ENCODE peak calls at places on chromosomes 11 and 22, in six cellular contexts. X is activated CD4-positive, CD25-positive, alpha-beta regulatory T cell; Z is kidney tubule cell; S is AG10803; E is omental fat pad; P is activated CD8-positive, alpha-beta memory T cell treated with anti-CD3 and anti-CD28 coated beads, Interleukin-2, amount 50 U/mL, for 48 hours. H is an unnamed sample.

GRCh38 chr11:14972581-14973490 is 685 bp upstream of the CALCA start:
- DNase-seq in X (no peak), P (peak; percentile 55), E (no peak), S (no peak), Z (no peak), H (no peak)

GRCh38 chr11:82085493-82085892 is 648.2 kb downstream of the FAM181B start:
- DNase-seq in S (no peak), E (no peak), Z (no peak), X (no peak), P (no peak), H (no peak)

GRCh38 chr11:127624455-127624854 is 623.9 kb upstream of the KIRREL3 start:
- DNase-seq in Z (peak; percentile 37), X (no peak), P (no peak), E (no peak), S (no peak), H (no peak)

GRCh38 chr11:1392111-1392510 is 2.4 kb downstream of the BRSK2 start:
- DNase-seq in P (no peak), Z (no peak), S (no peak), X (no peak), E (no peak), H (no peak)

GRCh38 chr11:18765554-18765953 is 26.0 kb downstream of the PTPN5 start:
- DNase-seq in S (no peak), E (no peak), Z (peak; percentile 3), X (no peak), P (no peak), H (no peak)

GRCh38 chr11:94036096-94036495 is 14.9 kb downstream of the HEPHL1 start:
- DNase-seq in Z (no peak), X (no peak), E (no peak), P (no peak), S (no peak), H (no peak)

GRCh38 chr11:70168405-70168754 is 34.7 kb upstream of the FADD start:
- DNase-seq in P (no peak), S (no peak), E (no peak), X (no peak), Z (no peak), H (no peak)

GRCh38 chr11:67484847-67485311 is 2.1 kb downstream of the AIP start:
- DNase-seq in P (peak; percentile 86), S (no peak), Z (no peak), X (no peak), E (no peak), H (no peak)

GRCh38 chr22:19767427-19768380 is 7.1 kb downstream of the TBX1 start:
- DNase-seq in Z (peak; percentile 10), X (no peak), S (no peak), P (no peak), E (no peak), H (no peak)

GRCh38 chr11:12432507-12432906 is 55.1 kb downstream of the PARVA start:
- DNase-seq in X (no peak), E (no peak), S (no peak), P (no peak), Z (no peak), H (no peak)

GRCh38 chr22:39236321-39237275 is 8.2 kb downstream of the PDGFB start:
- DNase-seq in S (no peak), P (peak; percentile 70), Z (no peak), X (no peak), E (no peak), H (peak; percentile 40)

GRCh38 chr11:70908223-70908622 is 344.2 kb downstream of the SHANK2 start:
- DNase-seq in X (no peak), Z (no peak), E (no peak), P (no peak), S (no peak), H (no peak)

GRCh38 chr11:57354699-57355098 is 16.5 kb downstream of the P2RX3 start:
- DNase-seq in S (no peak), P (no peak), X (no peak), Z (no peak), E (no peak), H (no peak)

GRCh38 chr11:104792861-104793260 is 105.4 kb downstream of the CASP12 start:
- DNase-seq in S (no peak), P (no peak), X (no peak), E (no peak), Z (no peak), H (no peak)

GRCh38 chr11:30919389-30920172 is 333.4 kb upstream of the MPPED2 start:
- DNase-seq in X (no peak), Z (peak; percentile 90), P (no peak), E (no peak), S (peak; percentile 24), H (no peak)

GRCh38 chr11:96014234-96014633 is 90.3 kb upstream of the MTMR2 start:
- DNase-seq in Z (peak; percentile 88), P (no peak), X (no peak), S (peak; percentile 60), E (no peak), H (no peak)

GRCh38 chr11:128313931-128314330 is 273.4 kb downstream of the ETS1 start:
- DNase-seq in Z (no peak), S (no peak), E (no peak), X (no peak), P (no peak), H (no peak)

GRCh38 chr11:65434057-65434666 is 11.6 kb downstream of the NEAT1 start:
- DNase-seq in Z (peak; percentile 30), S (peak; percentile 25), X (no peak), P (peak; percentile 39), E (no peak), H (no peak)

GRCh38 chr11:94706211-94706610 is 61.9 kb upstream of the AMOTL1 start:
- DNase-seq in Z (peak; percentile 82), X (no peak), E (no peak), P (no peak), S (peak; percentile 46), H (no peak)

GRCh38 chr11:129815596-129816461 is at the start of gene TMEM45B:
- DNase-seq in S (no peak), Z (peak; percentile 53), X (no peak), P (peak; percentile 64), E (no peak), H (no peak)

GRCh38 chr11:40306938-40307548 is 1152.4 kb downstream of the LRRC4C start:
- DNase-seq in Z (peak; percentile 82), S (peak; percentile 57), P (no peak), X (no peak), E (no peak), H (no peak)

GRCh38 chr22:23243006-23243573 is 62.8 kb downstream of the BCR start:
- DNase-seq in P (peak; percentile 78), E (no peak), Z (no peak), X (no peak), S (no peak), H (no peak)

GRCh38 chr11:134132808-134133207 is 63.9 kb downstream of the JAM3 start:
- DNase-seq in E (no peak), Z (no peak), S (no peak), P (no peak), X (no peak), H (no peak)

GRCh38 chr11:19374189-19374588 is 133.4 kb upstream of the E2F8 start:
- DNase-seq in E (no peak), X (no peak), Z (peak; percentile 98), S (peak; percentile 98), P (no peak), H (no peak)

GRCh38 chr11:104570088-104570701 is 328.1 kb downstream of the CASP12 start:
- DNase-seq in Z (peak; percentile 68), S (no peak), X (no peak), E (no peak), P (no peak), H (no peak)